ENCODE peak calls at places on chromosomes 11 and 22, in seven cellular contexts. One of them, this sample, is unnamed.

GRCh38 chr11:36278531-36279245 is 10.5 kb downstream of the COMMD9 start:
- DNase-seq in SK-N-SH: no peak
- DNase-seq in HepG2: no peak
- DNase-seq in H1: no peak
- DNase-seq in HCT116: no peak
- DNase-seq in K562: no peak
- DNase-seq in GM12878: no peak
- DNase-seq in this sample: no peak

GRCh38 chr11:3207530-3208189 is 11.0 kb downstream of the MRGPRG start:
- DNase-seq in HepG2: no peak
- DNase-seq in HCT116: no peak
- DNase-seq in H1: no peak
- DNase-seq in GM12878: no peak
- DNase-seq in SK-N-SH: no peak
- DNase-seq in K562: no peak
- DNase-seq in this sample: no peak

GRCh38 chr11:74282863-74283484 is 28.5 kb downstream of the P4HA3 start:
- DNase-seq in K562: no peak
- DNase-seq in H1: no peak
- DNase-seq in GM12878: no peak
- DNase-seq in HepG2: no peak
- DNase-seq in SK-N-SH: no peak
- DNase-seq in HCT116: no peak
- DNase-seq in this sample: no peak

GRCh38 chr22:38843716-38844660 is at the start of gene NPTXR:
- DNase-seq in SK-N-SH: peak
- DNase-seq in GM12878: no peak
- DNase-seq in K562: peak
- DNase-seq in HepG2: peak
- DNase-seq in H1: peak
- DNase-seq in HCT116: no peak
- DNase-seq in this sample: peak

GRCh38 chr22:43396934-43397457 is 14.8 kb upstream of the MPPED1 start:
- DNase-seq in HepG2: peak
- DNase-seq in H1: no peak
- DNase-seq in SK-N-SH: no peak
- DNase-seq in K562: no peak
- DNase-seq in HCT116: no peak
- DNase-seq in GM12878: no peak
- DNase-seq in this sample: no peak

GRCh38 chr11:86575208-86575855 is 97.1 kb downstream of the ME3 start:
- DNase-seq in K562: no peak
- DNase-seq in H1: no peak
- DNase-seq in SK-N-SH: no peak
- DNase-seq in HCT116: no peak
- DNase-seq in HepG2: no peak
- DNase-seq in GM12878: no peak
- DNase-seq in this sample: no peak

GRCh38 chr11:121449123-121449522 is 3.0 kb upstream of the SORL1 start:
- DNase-seq in SK-N-SH: no peak
- DNase-seq in HepG2: no peak
- DNase-seq in H1: no peak
- DNase-seq in K562: no peak
- DNase-seq in HCT116: no peak
- DNase-seq in GM12878: no peak
- DNase-seq in this sample: no peak

GRCh38 chr11:114185436-114185835 is 110.8 kb upstream of the NNMT start:
- DNase-seq in H1: no peak
- DNase-seq in HCT116: no peak
- DNase-seq in GM12878: no peak
- DNase-seq in HepG2: no peak
- DNase-seq in K562: no peak
- DNase-seq in SK-N-SH: no peak
- DNase-seq in this sample: no peak

GRCh38 chr11:2980168-2980840 is 11.8 kb downstream of the NAP1L4 start:
- DNase-seq in H1: no peak
- DNase-seq in GM12878: no peak
- DNase-seq in K562: no peak
- DNase-seq in HCT116: no peak
- DNase-seq in SK-N-SH: no peak
- DNase-seq in HepG2: no peak
- DNase-seq in this sample: no peak

GRCh38 chr22:24758164-24758799 is 16.2 kb downstream of the PIWIL3 start:
- DNase-seq in GM12878: no peak
- DNase-seq in K562: peak
- DNase-seq in HepG2: peak
- DNase-seq in H1: peak
- DNase-seq in HCT116: peak
- DNase-seq in SK-N-SH: peak
- DNase-seq in this sample: peak

GRCh38 chr11:78318733-78319132 is 98.9 kb downstream of the GAB2 start:
- DNase-seq in K562: no peak
- DNase-seq in HCT116: no peak
- DNase-seq in SK-N-SH: peak
- DNase-seq in GM12878: no peak
- DNase-seq in H1: no peak
- DNase-seq in HepG2: no peak
- DNase-seq in this sample: no peak

GRCh38 chr22:39567135-39567946 is 3.2 kb upstream of the CACNA1I start:
- DNase-seq in HCT116: no peak
- DNase-seq in GM12878: no peak
- DNase-seq in SK-N-SH: no peak
- DNase-seq in HepG2: no peak
- DNase-seq in K562: no peak
- DNase-seq in H1: no peak
- DNase-seq in this sample: no peak

GRCh38 chr22:17785185-17786184 is 11.2 kb upstream of the BID start:
- DNase-seq in K562: peak
- DNase-seq in GM12878: no peak
- DNase-seq in H1: peak
- DNase-seq in SK-N-SH: no peak
- DNase-seq in HepG2: peak
- DNase-seq in HCT116: peak
- DNase-seq in this sample: no peak

GRCh38 chr11:9489366-9489765 is 28.6 kb downstream of the ZNF143 start:
- DNase-seq in GM12878: no peak
- DNase-seq in K562: no peak
- DNase-seq in HCT116: no peak
- DNase-seq in SK-N-SH: no peak
- DNase-seq in HepG2: no peak
- DNase-seq in H1: no peak
- DNase-seq in this sample: no peak

GRCh38 chr11:101686514-101686913 is 102.7 kb upstream of the TRPC6 start:
- DNase-seq in SK-N-SH: no peak
- DNase-seq in GM12878: no peak
- DNase-seq in H1: no peak
- DNase-seq in K562: no peak
- DNase-seq in HepG2: no peak
- DNase-seq in HCT116: peak
- DNase-seq in this sample: no peak

GRCh38 chr11:8283510-8284272 is 20.0 kb upstream of the LMO1 start:
- DNase-seq in GM12878: no peak
- DNase-seq in HCT116: no peak
- DNase-seq in H1: peak
- DNase-seq in HepG2: no peak
- DNase-seq in K562: peak
- DNase-seq in SK-N-SH: peak
- DNase-seq in this sample: no peak

GRCh38 chr11:45458269-45458668 is 172.1 kb upstream of the SYT13 start:
- DNase-seq in GM12878: no peak
- DNase-seq in K562: no peak
- DNase-seq in HCT116: no peak
- DNase-seq in SK-N-SH: no peak
- DNase-seq in H1: no peak
- DNase-seq in HepG2: no peak
- DNase-seq in this sample: no peak

GRCh38 chr11:102177974-102178631 is 67.9 kb downstream of the YAP1 start:
- DNase-seq in K562: no peak
- DNase-seq in H1: no peak
- DNase-seq in SK-N-SH: peak
- DNase-seq in HepG2: peak
- DNase-seq in HCT116: peak
- DNase-seq in GM12878: no peak
- DNase-seq in this sample: no peak

GRCh38 chr11:58739725-58740430 is 8.1 kb upstream of the GLYAT start:
- DNase-seq in HCT116: no peak
- DNase-seq in SK-N-SH: no peak
- DNase-seq in H1: no peak
- DNase-seq in HepG2: no peak
- DNase-seq in GM12878: no peak
- DNase-seq in K562: peak
- DNase-seq in this sample: no peak

DNA sequence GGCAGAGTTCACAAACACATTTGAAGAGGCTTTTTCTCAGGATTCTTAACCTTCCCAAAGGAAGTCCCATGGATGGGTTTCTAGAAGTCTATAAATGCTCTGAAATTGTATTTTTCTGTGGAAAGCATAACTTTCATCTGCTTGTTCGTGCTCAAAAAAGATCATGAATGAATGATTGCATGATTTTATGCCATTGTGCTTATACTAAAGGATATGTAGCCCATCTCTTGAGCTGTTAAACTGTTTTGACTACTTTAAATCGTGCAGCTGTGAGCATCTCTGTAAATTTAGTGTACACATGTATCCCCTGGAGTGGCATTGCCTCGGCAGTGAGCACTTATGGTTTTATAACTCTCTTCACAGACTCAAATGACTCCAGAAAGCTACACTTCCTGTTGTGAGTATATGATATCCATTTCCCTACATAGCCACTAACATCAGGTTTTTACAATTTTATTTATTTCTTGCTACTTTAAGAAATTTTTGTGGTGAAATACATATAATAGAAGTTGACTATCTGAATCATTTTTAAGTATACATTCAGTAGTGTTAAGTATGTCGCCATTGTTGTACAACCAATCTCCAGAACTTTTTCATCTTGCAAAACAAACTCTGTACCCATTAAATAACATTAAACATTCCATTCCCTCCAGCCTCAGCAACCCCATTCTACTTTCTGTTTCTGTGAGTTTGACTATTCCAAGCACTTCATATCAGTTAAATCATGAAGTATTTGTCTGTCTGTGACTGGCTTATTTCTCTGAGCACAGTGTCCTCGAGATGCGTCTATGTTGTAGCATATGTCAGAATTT is 8.0 kb downstream of the NEAT1 start:
- DNase-seq in K562: no peak
- DNase-seq in SK-N-SH: no peak
- DNase-seq in GM12878: no peak
- DNase-seq in HepG2: no peak
- DNase-seq in HCT116: no peak
- DNase-seq in H1: no peak
- DNase-seq in this sample: no peak
- TF ChIP-seq YY1 in K562: no peak
- TF ChIP-seq YY1 in SK-N-SH: no peak
- TF ChIP-seq YY1 in GM12878: no peak
- TF ChIP-seq YY1 in HepG2: no peak
- TF ChIP-seq YY1 in HCT116: no peak
- TF ChIP-seq YY1 in H1: no peak
- TF ChIP-seq YY1 in this sample: no peak

GRCh38 chr11:117959438-117960149 is 26.6 kb upstream of the IL10RA start:
- DNase-seq in HepG2: no peak
- DNase-seq in H1: no peak
- DNase-seq in K562: no peak
- DNase-seq in GM12878: no peak
- DNase-seq in HCT116: no peak
- DNase-seq in SK-N-SH: no peak
- DNase-seq in this sample: no peak
- H3K4me3 ChIP-seq in HepG2: no peak
- H3K4me3 ChIP-seq in H1: no peak
- H3K4me3 ChIP-seq in K562: no peak
- H3K4me3 ChIP-seq in GM12878: no peak
- H3K4me3 ChIP-seq in HCT116: no peak
- H3K4me3 ChIP-seq in SK-N-SH: no peak
- H3K4me3 ChIP-seq in this sample: no peak

GRCh38 chr22:50523458-50523805 is 2.0 kb downstream of the SCO2 start:
- DNase-seq in SK-N-SH: no peak
- DNase-seq in HCT116: no peak
- DNase-seq in K562: no peak
- DNase-seq in HepG2: no peak
- DNase-seq in H1: no peak
- DNase-seq in GM12878: no peak
- DNase-seq in this sample: no peak

GRCh38 chr22:50521710-50522109 is 3.7 kb downstream of the SCO2 start:
- DNase-seq in SK-N-SH: no peak
- DNase-seq in HepG2: no peak
- DNase-seq in H1: no peak
- DNase-seq in K562: no peak
- DNase-seq in HCT116: no peak
- DNase-seq in GM12878: no peak
- DNase-seq in this sample: no peak

GRCh38 chr22:50522208-50522805 is 3.1 kb downstream of the SCO2 start:
- DNase-seq in HCT116: no peak
- DNase-seq in HepG2: no peak
- DNase-seq in K562: no peak
- DNase-seq in H1: no peak
- DNase-seq in SK-N-SH: no peak
- DNase-seq in GM12878: no peak
- DNase-seq in this sample: no peak

GRCh38 chr22:50523806-50524663 is 1.4 kb downstream of the SCO2 start:
- DNase-seq in H1: no peak
- DNase-seq in K562: no peak
- DNase-seq in GM12878: no peak
- DNase-seq in SK-N-SH: peak
- DNase-seq in HepG2: no peak
- DNase-seq in HCT116: no peak
- DNase-seq in this sample: no peak

GRCh38 chr22:50522806-50523438 is 2.5 kb downstream of the SCO2 start:
- DNase-seq in SK-N-SH: no peak
- DNase-seq in GM12878: no peak
- DNase-seq in K562: no peak
- DNase-seq in HCT116: no peak
- DNase-seq in HepG2: no peak
- DNase-seq in H1: no peak
- DNase-seq in this sample: no peak
- TF ChIP-seq YY1 in SK-N-SH: no peak
- TF ChIP-seq YY1 in GM12878: no peak
- TF ChIP-seq YY1 in K562: no peak
- TF ChIP-seq YY1 in HCT116: no peak
- TF ChIP-seq YY1 in HepG2: no peak
- TF ChIP-seq YY1 in H1: no peak
- TF ChIP-seq YY1 in this sample: no peak

GRCh38 chr11:70606951-70607330 is 208.6 kb downstream of the CTTN start:
- DNase-seq in K562: no peak
- DNase-seq in HepG2: no peak
- DNase-seq in H1: no peak
- DNase-seq in SK-N-SH: no peak
- DNase-seq in GM12878: no peak
- DNase-seq in HCT116: no peak
- DNase-seq in this sample: no peak

GRCh38 chr11:70610561-70610960 is 212.2 kb downstream of the CTTN start:
- DNase-seq in SK-N-SH: peak
- DNase-seq in K562: no peak
- DNase-seq in HepG2: no peak
- DNase-seq in HCT116: no peak
- DNase-seq in H1: no peak
- DNase-seq in GM12878: no peak
- DNase-seq in this sample: no peak

GRCh38 chr11:70606248-70606950 is 208.1 kb downstream of the CTTN start:
- DNase-seq in GM12878: no peak
- DNase-seq in K562: no peak
- DNase-seq in H1: no peak
- DNase-seq in SK-N-SH: no peak
- DNase-seq in HCT116: no peak
- DNase-seq in HepG2: no peak
- DNase-seq in this sample: no peak

GRCh38 chr11:70607561-70607960 is 209.2 kb downstream of the CTTN start:
- DNase-seq in HCT116: no peak
- DNase-seq in H1: no peak
- DNase-seq in K562: no peak
- DNase-seq in GM12878: no peak
- DNase-seq in HepG2: no peak
- DNase-seq in SK-N-SH: no peak
- DNase-seq in this sample: no peak

GRCh38 chr11:70608568-70609314 is 210.4 kb downstream of the CTTN start:
- DNase-seq in HepG2: no peak
- DNase-seq in K562: no peak
- DNase-seq in H1: no peak
- DNase-seq in GM12878: no peak
- DNase-seq in SK-N-SH: no peak
- DNase-seq in HCT116: no peak
- DNase-seq in this sample: no peak
- H3K4me3 ChIP-seq in HepG2: no peak
- H3K4me3 ChIP-seq in K562: no peak
- H3K4me3 ChIP-seq in H1: no peak
- H3K4me3 ChIP-seq in GM12878: no peak
- H3K4me3 ChIP-seq in SK-N-SH: no peak
- H3K4me3 ChIP-seq in HCT116: no peak
- H3K4me3 ChIP-seq in this sample: no peak

This sample was measured in NT2/D1.